ENCODE peak calls at places on chromosomes 4 and X, in five cellular contexts. R is mammary epithelial cell, F is pancreas, A is IMR-90, L is tibial artery. X is an unnamed sample. For H3K4me1, the result is how much of the 10 kb centered on the place peaks cover.

GRCh38 chr4:3708103-3708510 is 58.1 kb upstream of the ADRA2C start:
- DNase-seq in R (no peak), F (peak), A (no peak), L (peak), X (no peak)

GRCh38 chr4:177401658-177402273 is 40.5 kb downstream of the AGA start:
- DNase-seq in R (no peak), F (no peak), A (no peak), L (no peak), X (no peak)

GRCh38 chrX:22202251-22202650 is 70.5 kb upstream of the CBLL2 start:
- DNase-seq in R (no peak), F (no peak), A (no peak), L (no peak), X (no peak)

GRCh38 chrX:40539214-40540142 is 41.3 kb upstream of the ATP6AP2 start:
- DNase-seq in R (peak), F (no peak), A (peak), L (peak), X (peak)

GRCh38 chr4:91596683-91597082 is 707.1 kb upstream of the GRID2 start:
- DNase-seq in R (no peak), F (no peak), A (no peak), L (no peak), X (no peak)

GRCh38 chr4:3472411-3473141 is 9.5 kb downstream of the DOK7 start:
- DNase-seq in R (no peak), F (peak), A (no peak), L (peak), X (no peak)

GRCh38 chr4:8582436-8582835 is 2.2 kb downstream of the GPR78 start:
- DNase-seq in R (no peak), F (no peak), A (no peak), L (peak), X (no peak)

GRCh38 chr4:40046311-40046980 is 10.2 kb upstream of the N4BP2 start:
- DNase-seq in R (peak), F (no peak), A (peak), L (no peak), X (peak)

GRCh38 chr4:55215087-55215486 is 89.7 kb upstream of the KDR start:
- DNase-seq in R (peak), F (no peak), A (no peak), L (no peak), X (no peak)

GRCh38 chr4:161762796-161763195 is 401.0 kb downstream of the FSTL5 start:
- DNase-seq in R (peak), F (no peak), A (peak), L (no peak), X (no peak)

GRCh38 chrX:153438522-153438921 is 7.3 kb downstream of the TREX2 start:
- DNase-seq in R (no peak), F (no peak), A (peak), L (no peak), X (no peak)
- TF ChIP-seq CTCF in R (peak), F (no peak), A (no peak), L (no peak), X (no peak)

GRCh38 chr4:57071340-57071739 is 38.8 kb downstream of the IGFBP7 start:
- DNase-seq in R (peak), F (no peak), A (peak), L (no peak), X (no peak)
- H3K4me1 ChIP-seq in R (under half), F (under half), A (under half), L (half or more), X (under half)

GRCh38 chr4:41205854-41206460 is 8.4 kb downstream of the APBB2 start:
- DNase-seq in R (no peak), F (no peak), A (peak), L (no peak), X (no peak)
- H3K27ac ChIP-seq in R (no peak), F (no peak), A (no peak), L (no peak), X (no peak)

DNA sequence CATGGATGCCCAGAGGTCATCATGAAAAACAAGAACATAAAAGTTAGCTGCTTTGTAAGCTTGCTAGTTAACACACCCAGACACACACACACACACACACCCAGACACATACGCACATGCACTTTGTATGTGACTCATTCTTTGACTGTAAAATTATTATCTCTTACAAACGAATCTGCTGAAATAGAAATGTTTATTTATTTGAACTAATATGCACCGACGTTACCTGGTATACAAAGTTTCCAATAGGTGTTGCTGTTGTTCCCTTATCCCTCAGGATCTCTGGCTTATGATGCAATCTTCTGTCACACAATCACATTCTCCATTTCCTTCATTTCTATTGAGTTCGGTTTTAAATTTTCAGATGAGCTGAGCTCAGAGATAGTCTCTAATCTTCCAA is 209.3 kb downstream of the PTTG2 start:
- DNase-seq in R (peak), F (no peak), A (peak), L (no peak), X (no peak)
- TF ChIP-seq CTCF in R (peak), F (no peak), A (no peak), L (no peak), X (no peak)

GRCh38 chrX:16639966-16640365 is 10.0 kb upstream of the S100G start:
- DNase-seq in R (no peak), F (no peak), A (no peak), L (no peak), X (no peak)

GRCh38 chrX:16638533-16638932 is 11.4 kb upstream of the S100G start:
- DNase-seq in R (no peak), F (no peak), A (no peak), L (no peak), X (no peak)

GRCh38 chrX:16643160-16643559 is 6.8 kb upstream of the S100G start:
- DNase-seq in R (peak), F (no peak), A (peak), L (no peak), X (no peak)

GRCh38 chrX:16646366-16647168 is 3.4 kb upstream of the S100G start:
- DNase-seq in R (no peak), F (no peak), A (no peak), L (no peak), X (no peak)

DNA sequence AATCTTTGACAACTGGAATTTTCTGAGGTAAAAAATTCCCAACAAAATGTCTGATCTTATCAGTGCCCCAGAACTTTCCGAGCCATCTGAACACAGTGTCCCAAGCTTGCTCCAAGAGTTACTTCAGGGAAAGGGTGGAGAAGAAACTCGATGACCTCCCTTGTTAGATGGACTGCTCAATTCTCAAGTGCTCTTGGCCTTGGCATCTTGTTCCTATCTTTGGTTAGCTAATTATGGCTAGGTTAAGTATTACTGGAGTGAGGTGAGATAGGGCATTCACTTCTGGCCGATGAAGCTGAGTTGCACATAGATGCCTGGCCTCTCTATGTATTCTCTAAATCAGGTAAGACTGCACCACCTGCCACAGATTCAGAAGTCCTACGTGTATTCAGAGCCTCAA is 9.1 kb upstream of the S100G start:
- DNase-seq in R (no peak), F (no peak), A (no peak), L (no peak), X (peak)
- H3K4me1 ChIP-seq in R (under half), F (under half), A (under half), L (under half), X (under half)

X was measured in lung.